ENCODE peak calls at places on chromosomes 13 and 19, in nine cellular contexts. D is breast epithelium, Q is upper lobe of left lung, N is ovary, G is stomach, C is transverse colon, R is body of pancreas, X is tibial nerve, K is thyroid gland. F is an unnamed sample. For H3K4me1, the result is how much of the 10 kb centered on the place peaks cover.

GRCh38 chr13:93318538-93318937 is 91.9 kb downstream of the GPC6 start:
- DNase-seq in D (no peak), R (no peak), N (no peak), G (no peak), K (no peak), C (no peak), X (no peak), Q (no peak), F (no peak)

GRCh38 chr19:372306-372890 is 27.8 kb upstream of the MIER2 start:
- DNase-seq in C (no peak), N (peak), R (peak), G (peak), X (no peak), D (no peak), K (peak), Q (no peak), F (peak)

GRCh38 chr19:46704379-46705076 is 12.4 kb downstream of the PRKD2 start:
- DNase-seq in D (peak), R (peak), K (peak), C (peak), G (peak), Q (peak), N (peak), X (peak), F (peak)

GRCh38 chr13:111460548-111461444 is 140.4 kb downstream of the TEX29 start:
- DNase-seq in R (peak), G (no peak), Q (no peak), C (peak), D (peak), N (peak), X (peak), K (peak), F (peak)

GRCh38 chr13:30341815-30342570 is 34.6 kb upstream of the KATNAL1 start:
- DNase-seq in G (peak), X (peak), C (peak), R (peak), N (peak), K (peak), D (peak), Q (no peak), F (peak)

GRCh38 chr19:47032171-47032811 is 12.7 kb downstream of the NPAS1 start:
- DNase-seq in C (peak), X (no peak), N (no peak), R (peak), Q (peak), D (no peak), K (peak), G (peak), F (no peak)

GRCh38 chr19:42255766-42256750 is 1.1 kb upstream of the ERF start:
- DNase-seq in Q (peak), N (peak), C (no peak), G (no peak), R (peak), K (peak), X (no peak), D (peak), F (peak)

GRCh38 chr19:1907563-1908363 is 2.6 kb downstream of the ADAT3 start:
- DNase-seq in N (peak), K (no peak), G (peak), R (peak), Q (peak), X (no peak), C (peak), D (peak), F (no peak)

GRCh38 chr19:3986260-3987041 is 1.2 kb upstream of the EEF2 start:
- DNase-seq in G (peak), X (peak), D (peak), C (peak), Q (no peak), K (peak), N (no peak), R (peak), F (no peak)

GRCh38 chr19:17292301-17293074 is 10.7 kb downstream of the ABHD8 start:
- DNase-seq in G (peak), D (peak), K (peak), R (peak), C (peak), X (peak), N (peak), Q (peak), F (peak)

GRCh38 chr13:50104493-50104892 is 89.2 kb downstream of the KCNRG start:
- DNase-seq in K (no peak), R (no peak), D (no peak), X (no peak), G (no peak), N (no peak), C (no peak), Q (no peak), F (no peak)

GRCh38 chr19:32406161-32407003 is 812 bp downstream of the DPY19L3 start:
- DNase-seq in Q (peak), X (no peak), K (no peak), N (no peak), D (no peak), C (no peak), G (no peak), R (no peak), F (no peak)

GRCh38 chr13:20405691-20406090 is 120.0 kb downstream of the CRYL1 start:
- DNase-seq in N (peak), G (peak), K (no peak), C (no peak), Q (peak), D (no peak), R (no peak), X (no peak), F (no peak)

GRCh38 chr13:63463782-63464610 is 2048.3 kb upstream of the PCDH20 start:
- DNase-seq in N (no peak), C (no peak), R (no peak), K (no peak), G (no peak), Q (no peak), X (no peak), D (no peak), F (no peak)

GRCh38 chr13:41386206-41386605 is 71.1 kb upstream of the RGCC start:
- DNase-seq in K (no peak), G (no peak), Q (no peak), N (no peak), R (no peak), D (no peak), X (no peak), C (no peak), F (no peak)

GRCh38 chr13:110301083-110301482 is 5.9 kb downstream of the COL4A1 start:
- DNase-seq in C (no peak), D (no peak), Q (no peak), K (no peak), N (peak), X (no peak), R (no peak), G (no peak), F (peak)

DNA sequence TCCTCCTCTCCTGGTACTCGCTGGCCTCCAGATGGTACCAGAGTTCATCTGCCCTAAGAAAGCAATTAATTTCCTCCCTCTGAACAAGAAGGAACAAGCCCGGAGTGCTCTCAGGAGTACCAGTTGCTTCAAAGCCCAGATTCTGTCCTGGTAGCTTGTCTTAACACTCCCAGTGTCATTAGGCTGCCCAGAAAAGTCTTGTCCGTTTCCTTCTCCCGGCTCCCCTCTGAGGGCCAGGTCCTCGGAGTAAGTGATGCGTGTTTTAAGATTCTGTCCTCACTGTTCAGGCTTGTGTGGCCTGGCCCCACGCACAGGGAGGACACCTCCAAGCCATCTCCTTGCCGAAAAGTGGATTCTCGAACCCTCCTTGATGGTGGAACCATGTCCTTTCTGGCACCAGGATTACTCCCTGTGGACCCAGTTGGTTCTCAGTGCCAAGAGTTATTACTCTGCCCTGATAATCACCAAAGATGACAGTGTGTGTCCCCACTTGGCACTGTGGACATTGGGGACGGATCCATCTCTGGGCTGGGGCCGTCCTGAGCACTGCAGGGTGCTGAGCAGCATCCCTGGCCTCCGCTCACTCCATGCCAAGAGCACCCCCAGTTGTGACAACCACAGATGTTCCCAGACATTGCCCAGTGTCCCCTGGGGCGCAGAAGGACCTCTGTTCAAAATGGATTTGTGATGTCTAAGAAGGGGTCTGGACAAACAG is 52.5 kb downstream of the RFX2 start:
- DNase-seq in C (no peak), N (no peak), D (peak), X (no peak), G (no peak), K (no peak), Q (no peak), R (no peak), F (no peak)
- H3K4me1 ChIP-seq in C (half or more), N (under half), D (under half), X (half or more), G (under half), K (half or more), Q (half or more), R (under half), F (under half)

GRCh38 chr19:43902399-43902798 is 32.7 kb downstream of the ZNF45 start:
- DNase-seq in X (no peak), D (no peak), R (no peak), G (no peak), K (no peak), Q (no peak), N (no peak), C (no peak), F (no peak)
- H3K4me3 ChIP-seq in X (no peak), D (no peak), R (peak), G (peak), K (no peak), Q (peak), N (peak), C (no peak), F (no peak)

GRCh38 chr19:15332311-15332996 is at the start of gene BRD4:
- DNase-seq in G (peak), D (peak), Q (peak), X (peak), R (peak), C (peak), N (peak), K (peak), F (peak)
- TF ChIP-seq POLR2A in G (no peak), D (no peak), Q (no peak), X (peak), R (no peak), C (no peak), N (no peak), K (peak), F (no peak)

GRCh38 chr19:48955308-48955958 is 758 bp downstream of the BAX start:
- DNase-seq in K (no peak), R (no peak), D (no peak), Q (peak), X (no peak), C (no peak), N (no peak), G (no peak), F (no peak)
- H3K4me1 ChIP-seq in K (under half), R (under half), D (under half), Q (under half), X (under half), C (under half), N (under half), G (under half), F (under half)

GRCh38 chr13:73520566-73521290 is 461.9 kb downstream of the KLF5 start:
- DNase-seq in X (no peak), N (no peak), R (no peak), C (no peak), K (no peak), G (no peak), Q (no peak), D (no peak), F (no peak)
- H3K4me3 ChIP-seq in X (no peak), N (no peak), R (no peak), C (no peak), K (no peak), G (no peak), Q (no peak), D (no peak), F (no peak)

DNA sequence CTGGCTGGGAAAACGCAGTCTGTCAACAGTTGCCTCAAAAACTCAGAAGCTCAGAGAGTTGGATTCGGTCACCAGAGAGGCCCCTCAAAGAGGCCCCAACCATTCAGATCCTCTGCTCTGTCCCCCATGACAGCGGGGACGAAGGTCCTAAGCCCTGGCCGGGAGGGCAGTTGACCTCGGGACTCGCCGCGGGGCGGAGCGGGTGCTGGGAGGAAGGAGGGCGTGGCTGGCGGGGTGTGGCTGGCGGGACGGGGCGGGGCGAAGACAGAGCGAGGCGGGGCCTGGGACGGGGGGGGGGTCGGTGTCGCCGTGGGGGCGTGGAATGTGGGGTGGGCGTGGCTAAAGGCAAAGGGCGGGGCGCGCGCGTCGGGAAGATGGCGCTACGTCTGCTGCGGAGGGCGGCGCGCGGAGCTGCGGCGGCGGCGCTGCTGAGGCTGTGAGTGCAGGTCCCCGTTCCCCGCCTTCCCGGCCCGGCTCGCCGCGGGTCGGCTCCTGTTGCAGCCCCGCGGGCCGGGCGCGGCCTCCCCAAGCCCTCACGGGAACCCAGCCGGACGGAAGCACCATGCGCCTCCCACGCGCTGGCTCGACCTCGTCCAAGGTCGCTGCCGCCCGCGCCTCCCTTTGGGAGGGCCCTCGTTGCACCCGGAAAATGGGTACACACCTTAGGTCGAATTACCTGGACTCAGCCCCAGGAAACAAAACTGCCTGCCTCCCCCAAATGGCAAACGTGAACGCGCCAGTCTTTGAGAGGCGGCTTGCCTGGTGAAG is 105.2 kb downstream of the TM9SF2 start:
- DNase-seq in K (peak), R (peak), C (peak), X (peak), G (peak), Q (peak), D (peak), N (peak), F (peak)
- TF ChIP-seq POLR2A in K (peak), R (peak), C (peak), X (peak), G (no peak), Q (no peak), D (no peak), N (peak), F (no peak)

F was measured in sigmoid colon.